ENCODE peak calls at places on chromosomes 3 and 15, in six cellular contexts. One of them, this sample, is unnamed.

GRCh38 chr15:61715082-61715481 is 345.2 kb downstream of the VPS13C start:
- DNase-seq in NCI-H1092: no peak
- DNase-seq in right cardiac atrium: no peak
- DNase-seq in dorsolateral prefrontal cortex: no peak
- DNase-seq in GM23338: no peak
- DNase-seq in NCI-H1105: no peak
- DNase-seq in this sample: no peak

GRCh38 chr15:72198410-72199270 is 1.1 kb upstream of the GRAMD2A start:
- DNase-seq in dorsolateral prefrontal cortex: no peak
- DNase-seq in NCI-H1092: no peak
- DNase-seq in NCI-H1105: peak; percentile 89
- DNase-seq in right cardiac atrium: no peak
- DNase-seq in GM23338: peak; percentile 20
- DNase-seq in this sample: no peak

GRCh38 chr15:65516997-65517865 is at the start of gene DPP8:
- DNase-seq in NCI-H1092: peak; percentile 79
- DNase-seq in dorsolateral prefrontal cortex: peak; percentile 93
- DNase-seq in GM23338: peak; percentile 98
- DNase-seq in NCI-H1105: peak; percentile 95
- DNase-seq in right cardiac atrium: peak; percentile 94
- DNase-seq in this sample: peak; percentile 94

GRCh38 chr3:95217661-95218060 is 1154.8 kb downstream of the NSUN3 start:
- DNase-seq in NCI-H1105: no peak
- DNase-seq in dorsolateral prefrontal cortex: no peak
- DNase-seq in right cardiac atrium: no peak
- DNase-seq in GM23338: no peak
- DNase-seq in NCI-H1092: no peak
- DNase-seq in this sample: no peak

GRCh38 chr15:53644681-53645080 is 114.8 kb downstream of the WDR72 start:
- DNase-seq in NCI-H1092: peak; percentile 14
- DNase-seq in dorsolateral prefrontal cortex: no peak
- DNase-seq in right cardiac atrium: no peak
- DNase-seq in GM23338: no peak
- DNase-seq in NCI-H1105: no peak
- DNase-seq in this sample: no peak

GRCh38 chr3:140501054-140501769 is 176.7 kb upstream of the TRIM42 start:
- DNase-seq in NCI-H1092: no peak
- DNase-seq in GM23338: no peak
- DNase-seq in dorsolateral prefrontal cortex: no peak
- DNase-seq in right cardiac atrium: no peak
- DNase-seq in NCI-H1105: no peak
- DNase-seq in this sample: no peak

GRCh38 chr3:13507791-13508339 is 27.8 kb downstream of the HDAC11 start:
- DNase-seq in NCI-H1105: no peak
- DNase-seq in dorsolateral prefrontal cortex: peak; percentile 64
- DNase-seq in right cardiac atrium: peak; percentile 54
- DNase-seq in GM23338: peak; percentile 29
- DNase-seq in NCI-H1092: no peak
- DNase-seq in this sample: no peak

GRCh38 chr3:23864954-23865353 is 51.8 kb downstream of the NKIRAS1 start:
- DNase-seq in GM23338: no peak
- DNase-seq in dorsolateral prefrontal cortex: no peak
- DNase-seq in NCI-H1105: no peak
- DNase-seq in NCI-H1092: no peak
- DNase-seq in right cardiac atrium: no peak
- DNase-seq in this sample: no peak

GRCh38 chr3:126568776-126569342 is 10.1 kb upstream of the C3orf22 start:
- DNase-seq in right cardiac atrium: no peak
- DNase-seq in NCI-H1105: no peak
- DNase-seq in NCI-H1092: no peak
- DNase-seq in dorsolateral prefrontal cortex: no peak
- DNase-seq in GM23338: no peak
- DNase-seq in this sample: no peak

GRCh38 chr3:89578253-89578529 is 470.8 kb downstream of the EPHA3 start:
- DNase-seq in NCI-H1092: no peak
- DNase-seq in dorsolateral prefrontal cortex: no peak
- DNase-seq in GM23338: peak; percentile 31
- DNase-seq in NCI-H1105: no peak
- DNase-seq in right cardiac atrium: no peak
- DNase-seq in this sample: no peak

GRCh38 chr15:74365619-74366445 is 1.6 kb downstream of the CYP11A1 start:
- DNase-seq in NCI-H1092: no peak
- DNase-seq in NCI-H1105: no peak
- DNase-seq in right cardiac atrium: peak; percentile 65
- DNase-seq in GM23338: peak; percentile 72
- DNase-seq in dorsolateral prefrontal cortex: no peak
- DNase-seq in this sample: peak; percentile 63

GRCh38 chr3:39809995-39810595 is 686 bp downstream of the MYRIP start:
- DNase-seq in GM23338: peak; percentile 60
- DNase-seq in NCI-H1092: no peak
- DNase-seq in NCI-H1105: no peak
- DNase-seq in right cardiac atrium: peak; percentile 18
- DNase-seq in dorsolateral prefrontal cortex: peak; percentile 36
- DNase-seq in this sample: peak; percentile 18

GRCh38 chr3:132210476-132211346 is 106.5 kb upstream of the ACP3 start:
- DNase-seq in GM23338: peak; percentile 86
- DNase-seq in right cardiac atrium: no peak
- DNase-seq in dorsolateral prefrontal cortex: no peak
- DNase-seq in NCI-H1105: peak; percentile 51
- DNase-seq in NCI-H1092: peak; percentile 22
- DNase-seq in this sample: no peak